ENCODE peak calls at places on chromosomes 7 and 10, in seven cellular contexts. G is glomerular endothelial cell; U is stimulated activated CD4-positive, alpha-beta T cell treated with anti-CD3 and anti-CD28 coated beads, Interleukin-1b, Interleukin-23, amount 100 ng/mL, for 4 hours; H is sciatic nerve; V is activated naive CD8-positive, alpha-beta T cell treated with anti-CD3 and anti-CD28 coated beads for 36 hours; O is RWPE1; B is breast epithelium. W is an unnamed sample.

GRCh38 chr7:148838905-148839304 is 45.2 kb downstream of the EZH2 start:
- DNase-seq in G (no peak), U (no peak), H (no peak), V (no peak), O (no peak), B (no peak), W (peak; percentile 32)

GRCh38 chr10:17981201-17981600 is 29.5 kb downstream of the SLC39A12 start:
- DNase-seq in G (no peak), U (no peak), H (no peak), V (no peak), O (no peak), B (no peak), W (no peak)

GRCh38 chr10:23198610-23198939 is 6.5 kb downstream of the PTF1A start:
- DNase-seq in G (no peak), U (no peak), H (no peak), V (no peak), O (no peak), B (no peak), W (no peak)

GRCh38 chr10:85535926-85536325 is 830.7 kb downstream of the GRID1 start:
- DNase-seq in G (no peak), U (no peak), H (no peak), V (no peak), O (no peak), B (no peak), W (no peak)

GRCh38 chr10:76942556-76943416 is 694.8 kb downstream of the KCNMA1 start:
- DNase-seq in G (no peak), U (no peak), H (no peak), V (no peak), O (no peak), B (no peak), W (no peak)

GRCh38 chr7:100053201-100053600 is 3.6 kb downstream of the ZSCAN21 start:
- DNase-seq in G (peak; percentile 54), U (no peak), H (no peak), V (no peak), O (peak; percentile 78), B (no peak), W (peak; percentile 49)

GRCh38 chr7:44387427-44387826 is 62.0 kb upstream of the CAMK2B start:
- DNase-seq in G (no peak), U (no peak), H (peak; percentile 17), V (no peak), O (no peak), B (no peak), W (no peak)

GRCh38 chr7:138857728-138858127 is 59.7 kb upstream of the ATP6V0A4 start:
- DNase-seq in G (no peak), U (no peak), H (no peak), V (no peak), O (no peak), B (no peak), W (no peak)

GRCh38 chr10:11264481-11265044 is 246.9 kb downstream of the CELF2 start:
- DNase-seq in G (no peak), U (no peak), H (no peak), V (no peak), O (no peak), B (no peak), W (no peak)

GRCh38 chr7:2109936-2110585 is 122.7 kb downstream of the MAD1L1 start:
- DNase-seq in G (peak; percentile 58), U (peak; percentile 52), H (no peak), V (peak; percentile 72), O (peak; percentile 93), B (no peak), W (peak; percentile 36)

GRCh38 chr7:27547401-27547800 is 115.3 kb downstream of the HIBADH start:
- DNase-seq in G (no peak), U (no peak), H (no peak), V (no peak), O (no peak), B (no peak), W (no peak)

GRCh38 chr7:79272066-79272669 is 181.3 kb downstream of the MAGI2 start:
- DNase-seq in G (no peak), U (no peak), H (no peak), V (no peak), O (peak; percentile 38), B (no peak), W (no peak)

GRCh38 chr7:1058821-1059199 is 14.5 kb downstream of the GPR146 start:
- DNase-seq in G (no peak), U (no peak), H (no peak), V (no peak), O (no peak), B (no peak), W (no peak)

W was measured in activated naive CD4-positive, alpha-beta T cell treated with anti-CD3 and anti-CD28 coated beads, Interleukin-2, amount 10 ng/mL, durations not matched to agents 7 days and 5 days.